ENCODE peak calls at places on chromosomes 13 and 19, in five cellular contexts. One of them, this sample, is unnamed.

GRCh38 chr19:3827306-3827705 is 41.1 kb upstream of the MATK start:
- DNase-seq in IMR-90: no peak
- DNase-seq in HAP-1: no peak
- DNase-seq in stimulated activated CD4-positive, alpha-beta T cell treated with anti-CD3 and anti-CD28 coated beads, Interleukin-12 subunit alpha, Interleukin-12 subunit beta, amount 100 ng/mL, for 48 hours: no peak
- DNase-seq in endothelial cell of umbilical vein: no peak
- DNase-seq in this sample: no peak

GRCh38 chr19:40739030-40739839 is 11.0 kb downstream of the ACTMAP start:
- DNase-seq in IMR-90: no peak
- DNase-seq in endothelial cell of umbilical vein: no peak
- DNase-seq in stimulated activated CD4-positive, alpha-beta T cell treated with anti-CD3 and anti-CD28 coated beads, Interleukin-12 subunit alpha, Interleukin-12 subunit beta, amount 100 ng/mL, for 48 hours: no peak
- DNase-seq in HAP-1: no peak
- DNase-seq in this sample: no peak

GRCh38 chr13:40961224-40961623 is 57.9 kb downstream of the ELF1 start:
- DNase-seq in IMR-90: no peak
- DNase-seq in HAP-1: no peak
- DNase-seq in endothelial cell of umbilical vein: no peak
- DNase-seq in stimulated activated CD4-positive, alpha-beta T cell treated with anti-CD3 and anti-CD28 coated beads, Interleukin-12 subunit alpha, Interleukin-12 subunit beta, amount 100 ng/mL, for 48 hours: no peak
- DNase-seq in this sample: no peak

GRCh38 chr19:7213628-7214328 is 80.4 kb downstream of the INSR start:
- DNase-seq in endothelial cell of umbilical vein: no peak
- DNase-seq in stimulated activated CD4-positive, alpha-beta T cell treated with anti-CD3 and anti-CD28 coated beads, Interleukin-12 subunit alpha, Interleukin-12 subunit beta, amount 100 ng/mL, for 48 hours: no peak
- DNase-seq in IMR-90: no peak
- DNase-seq in HAP-1: no peak
- DNase-seq in this sample: no peak

GRCh38 chr13:80881495-80882482 is 540.9 kb upstream of the SPRY2 start:
- DNase-seq in endothelial cell of umbilical vein: peak
- DNase-seq in HAP-1: no peak
- DNase-seq in stimulated activated CD4-positive, alpha-beta T cell treated with anti-CD3 and anti-CD28 coated beads, Interleukin-12 subunit alpha, Interleukin-12 subunit beta, amount 100 ng/mL, for 48 hours: no peak
- DNase-seq in IMR-90: no peak
- DNase-seq in this sample: no peak

GRCh38 chr19:10517760-10518443 is 655 bp upstream of the S1PR5 start:
- DNase-seq in endothelial cell of umbilical vein: no peak
- DNase-seq in stimulated activated CD4-positive, alpha-beta T cell treated with anti-CD3 and anti-CD28 coated beads, Interleukin-12 subunit alpha, Interleukin-12 subunit beta, amount 100 ng/mL, for 48 hours: no peak
- DNase-seq in IMR-90: peak
- DNase-seq in HAP-1: peak
- DNase-seq in this sample: no peak

GRCh38 chr19:40144151-40144550 is 47.1 kb upstream of the MAP3K10 start:
- DNase-seq in endothelial cell of umbilical vein: no peak
- DNase-seq in stimulated activated CD4-positive, alpha-beta T cell treated with anti-CD3 and anti-CD28 coated beads, Interleukin-12 subunit alpha, Interleukin-12 subunit beta, amount 100 ng/mL, for 48 hours: no peak
- DNase-seq in IMR-90: no peak
- DNase-seq in HAP-1: no peak
- DNase-seq in this sample: no peak

GRCh38 chr13:48043789-48044503 is 6.4 kb downstream of the NUDT15 start:
- DNase-seq in stimulated activated CD4-positive, alpha-beta T cell treated with anti-CD3 and anti-CD28 coated beads, Interleukin-12 subunit alpha, Interleukin-12 subunit beta, amount 100 ng/mL, for 48 hours: no peak
- DNase-seq in endothelial cell of umbilical vein: peak
- DNase-seq in IMR-90: peak
- DNase-seq in HAP-1: no peak
- DNase-seq in this sample: peak

GRCh38 chr19:45507864-45508680 is 793 bp downstream of the VASP start:
- DNase-seq in endothelial cell of umbilical vein: peak
- DNase-seq in IMR-90: no peak
- DNase-seq in stimulated activated CD4-positive, alpha-beta T cell treated with anti-CD3 and anti-CD28 coated beads, Interleukin-12 subunit alpha, Interleukin-12 subunit beta, amount 100 ng/mL, for 48 hours: no peak
- DNase-seq in HAP-1: peak
- DNase-seq in this sample: peak

GRCh38 chr13:27504126-27504525 is 53.8 kb upstream of the MTIF3 start:
- DNase-seq in endothelial cell of umbilical vein: no peak
- DNase-seq in HAP-1: no peak
- DNase-seq in IMR-90: no peak
- DNase-seq in stimulated activated CD4-positive, alpha-beta T cell treated with anti-CD3 and anti-CD28 coated beads, Interleukin-12 subunit alpha, Interleukin-12 subunit beta, amount 100 ng/mL, for 48 hours: no peak
- DNase-seq in this sample: no peak